ENCODE peak calls at places on chromosomes 6 and 20, in eight cellular contexts. Y, C, S, U, M, I, K and B are unnamed samples.
A peak's percentile ranks its signal among the peaks of the same experiment; 100 is the strongest.

GRCh38 chr6:104969108-104969507 is 12.2 kb downstream of the LIN28B start:
- DNase-seq in Y (no peak), C (no peak), S (no peak), U (no peak), M (no peak), I (peak; percentile 20), K (no peak), B (no peak)

GRCh38 chr20:973785-974194 is 28.3 kb downstream of the RSPO4 start:
- DNase-seq in Y (no peak), C (peak; percentile 55), S (no peak), U (no peak), M (no peak), I (peak; percentile 75), K (no peak), B (peak; percentile 61)

GRCh38 chr6:126033696-126034095 is 47.4 kb downstream of the TRMT11 start:
- DNase-seq in Y (peak; percentile 56), C (peak; percentile 34), S (no peak), U (peak; percentile 73), M (no peak), I (peak; percentile 45), K (no peak), B (peak; percentile 59)

GRCh38 chr6:39980839-39981580 is 46.7 kb upstream of the MOCS1 start:
- DNase-seq in Y (peak; percentile 47), C (peak; percentile 54), S (no peak), U (no peak), M (no peak), I (peak; percentile 78), K (no peak), B (peak; percentile 65)

GRCh38 chr6:148747493-148748160 is 797 bp downstream of the UST start:
- DNase-seq in Y (peak; percentile 16), C (peak; percentile 59), S (peak; percentile 75), U (no peak), M (peak; percentile 65), I (peak; percentile 56), K (peak; percentile 15), B (peak; percentile 56)

GRCh38 chr6:168216741-168217140 is 102.8 kb downstream of the DACT2 start:
- DNase-seq in Y (no peak), C (no peak), S (no peak), U (no peak), M (no peak), I (no peak), K (no peak), B (no peak)

GRCh38 chr6:37922563-37922962 is 103.0 kb downstream of the ZFAND3 start:
- DNase-seq in Y (no peak), C (no peak), S (no peak), U (no peak), M (no peak), I (no peak), K (no peak), B (no peak)

GRCh38 chr6:31769684-31770371 is 7.3 kb downstream of the VWA7 start:
- DNase-seq in Y (peak; percentile 62), C (peak; percentile 43), S (peak; percentile 86), U (no peak), M (peak; percentile 76), I (peak; percentile 93), K (peak; percentile 65), B (peak; percentile 95)

GRCh38 chr20:11245431-11245830 is 571.6 kb upstream of the JAG1 start:
- DNase-seq in Y (no peak), C (no peak), S (no peak), U (no peak), M (no peak), I (no peak), K (no peak), B (no peak)

GRCh38 chr6:158481612-158482473 is 78.0 kb upstream of the TMEM181 start:
- DNase-seq in Y (no peak), C (peak; percentile 68), S (no peak), U (no peak), M (no peak), I (no peak), K (no peak), B (no peak)

GRCh38 chr6:27684264-27685211 is 211.6 kb upstream of the ZNF184 start:
- DNase-seq in Y (no peak), C (peak; percentile 61), S (no peak), U (no peak), M (peak; percentile 36), I (no peak), K (no peak), B (peak; percentile 57)

GRCh38 chr6:112253842-112254816 is at the start of gene LAMA4:
- DNase-seq in Y (peak; percentile 75), C (peak; percentile 64), S (no peak), U (no peak), M (no peak), I (peak; percentile 58), K (no peak), B (peak; percentile 67)

GRCh38 chr20:60233006-60233405 is 274.8 kb downstream of the CDH26 start:
- DNase-seq in Y (no peak), C (no peak), S (no peak), U (no peak), M (no peak), I (no peak), K (no peak), B (no peak)

GRCh38 chr20:36181934-36182603 is 27.5 kb downstream of the EPB41L1 start:
- DNase-seq in Y (no peak), C (no peak), S (peak; percentile 17), U (peak; percentile 21), M (no peak), I (no peak), K (no peak), B (no peak)

GRCh38 chr6:4559281-4559875 is 216.8 kb upstream of the CDYL start:
- DNase-seq in Y (no peak), C (no peak), S (no peak), U (no peak), M (no peak), I (no peak), K (no peak), B (no peak)

GRCh38 chr6:14877758-14878157 is 368.1 kb upstream of the JARID2 start:
- DNase-seq in Y (no peak), C (no peak), S (no peak), U (no peak), M (no peak), I (no peak), K (no peak), B (no peak)

GRCh38 chr6:73699656-73700055 is 3.7 kb downstream of the CD109 start:
- DNase-seq in Y (no peak), C (no peak), S (no peak), U (no peak), M (no peak), I (no peak), K (no peak), B (no peak)

GRCh38 chr6:81105998-81106397 is 646.5 kb downstream of the TENT5A start:
- DNase-seq in Y (no peak), C (no peak), S (no peak), U (no peak), M (no peak), I (no peak), K (no peak), B (no peak)

GRCh38 chr20:17971571-17972013 is 2.8 kb downstream of the MGME1 start:
- DNase-seq in Y (no peak), C (no peak), S (no peak), U (no peak), M (no peak), I (peak; percentile 27), K (no peak), B (no peak)

GRCh38 chr6:42511803-42512422 is 51.9 kb upstream of the UBR2 start:
- DNase-seq in Y (no peak), C (no peak), S (no peak), U (peak; percentile 18), M (no peak), I (no peak), K (no peak), B (no peak)

GRCh38 chr6:15484115-15484514 is 178.7 kb downstream of the DTNBP1 start:
- DNase-seq in Y (no peak), C (no peak), S (no peak), U (no peak), M (no peak), I (no peak), K (no peak), B (no peak)

GRCh38 chr6:150641398-150642139 is 41.9 kb downstream of the PLEKHG1 start:
- DNase-seq in Y (no peak), C (no peak), S (no peak), U (no peak), M (no peak), I (no peak), K (no peak), B (no peak)

GRCh38 chr6:130434174-130434873 is 68.5 kb downstream of the TMEM200A start:
- DNase-seq in Y (no peak), C (no peak), S (no peak), U (no peak), M (no peak), I (no peak), K (no peak), B (no peak)

GRCh38 chr6:150925655-150925928 is 60.1 kb downstream of the MTHFD1L start:
- DNase-seq in Y (no peak), C (no peak), S (no peak), U (no peak), M (no peak), I (no peak), K (no peak), B (no peak)

GRCh38 chr6:161890133-161890833 is 616.4 kb upstream of the AGPAT4 start:
- DNase-seq in Y (no peak), C (peak; percentile 26), S (no peak), U (no peak), M (no peak), I (no peak), K (no peak), B (no peak)

GRCh38 chr6:133254552-133255228 is 13.5 kb downstream of the EYA4 start:
- DNase-seq in Y (no peak), C (no peak), S (no peak), U (no peak), M (no peak), I (no peak), K (no peak), B (no peak)

GRCh38 chr20:61400499-61400898 is 148.4 kb downstream of the CDH4 start:
- DNase-seq in Y (no peak), C (no peak), S (no peak), U (no peak), M (no peak), I (no peak), K (no peak), B (no peak)

GRCh38 chr6:159473844-159474243 is 219.2 kb downstream of the SOD2 start:
- DNase-seq in Y (peak; percentile 33), C (no peak), S (no peak), U (no peak), M (no peak), I (no peak), K (no peak), B (no peak)

GRCh38 chr6:22149501-22150490 is 147.0 kb downstream of the PRL start:
- DNase-seq in Y (peak; percentile 24), C (peak; percentile 72), S (no peak), U (peak; percentile 86), M (no peak), I (peak; percentile 49), K (no peak), B (peak; percentile 12)

GRCh38 chr20:37773260-37773825 is 79.5 kb downstream of the CTNNBL1 start:
- DNase-seq in Y (no peak), C (no peak), S (no peak), U (no peak), M (no peak), I (no peak), K (no peak), B (no peak)

GRCh38 chr6:134077301-134077700 is 24.9 kb upstream of the SLC2A12 start:
- DNase-seq in Y (no peak), C (no peak), S (no peak), U (no peak), M (no peak), I (no peak), K (no peak), B (no peak)

GRCh38 chr6:38510205-38510604 is 129.5 kb downstream of the BTBD9 start:
- DNase-seq in Y (no peak), C (no peak), S (no peak), U (no peak), M (no peak), I (no peak), K (no peak), B (no peak)

GRCh38 chr20:50347568-50347981 is 156.9 kb downstream of the CEBPB start:
- DNase-seq in Y (no peak), C (no peak), S (no peak), U (no peak), M (no peak), I (no peak), K (no peak), B (no peak)

GRCh38 chr6:13229205-13230085 is 98.9 kb downstream of the TBC1D7 start:
- DNase-seq in Y (peak; percentile 10), C (no peak), S (peak; percentile 54), U (no peak), M (no peak), I (peak; percentile 16), K (no peak), B (no peak)